ENCODE peak calls at places on chromosomes 4 and X, in nine cellular contexts. T is naive thymus-derived CD4-positive, alpha-beta T cell; M is HCT116; Z is osteoblast; P is GM23248; G is pancreas; C is left lung; S is right lobe of liver; I is body of pancreas. L is an unnamed sample.

GRCh38 chrX:109843963-109844751 is 111.1 kb upstream of the ACSL4 start:
- DNase-seq in T (no peak), M (no peak), Z (no peak), P (peak; percentile 27), G (no peak), C (no peak), S (no peak), I (no peak), L (no peak)

GRCh38 chrX:64642482-64642881 is 247.2 kb upstream of the MTMR8 start:
- DNase-seq in T (no peak), M (no peak), Z (no peak), P (peak; percentile 0), G (no peak), C (no peak), S (no peak), I (no peak), L (no peak)

GRCh38 chr4:186700746-186701145 is 22.9 kb downstream of the FAT1 start:
- DNase-seq in T (no peak), M (no peak), Z (peak; percentile 89), P (peak; percentile 97), G (no peak), C (no peak), S (no peak), I (no peak), L (no peak)

GRCh38 chr4:8329560-8329858 is 60.0 kb downstream of the HTRA3 start:
- DNase-seq in T (no peak), M (no peak), Z (peak; percentile 19), P (no peak), G (no peak), C (no peak), S (no peak), I (no peak), L (no peak)

GRCh38 chr4:1880332-1880731 is 9.1 kb downstream of the NSD2 start:
- DNase-seq in T (no peak), M (no peak), Z (no peak), P (no peak), G (no peak), C (no peak), S (no peak), I (no peak), L (no peak)

GRCh38 chr4:20394471-20394870 is 142.8 kb downstream of the SLIT2 start:
- DNase-seq in T (no peak), M (no peak), Z (no peak), P (no peak), G (no peak), C (no peak), S (no peak), I (no peak), L (no peak)

GRCh38 chr4:6383929-6384328 is 88.5 kb downstream of the PPP2R2C start:
- DNase-seq in T (no peak), M (no peak), Z (no peak), P (no peak), G (no peak), C (peak; percentile 61), S (no peak), I (no peak), L (no peak)

GRCh38 chr4:27068151-27068862 is 207.7 kb downstream of the STIM2 start:
- DNase-seq in T (no peak), M (no peak), Z (no peak), P (no peak), G (no peak), C (no peak), S (no peak), I (no peak), L (no peak)

GRCh38 chr4:54281060-54281781 is 52.1 kb downstream of the PDGFRA start:
- DNase-seq in T (no peak), M (no peak), Z (peak; percentile 79), P (peak; percentile 98), G (peak; percentile 89), C (no peak), S (peak; percentile 64), I (peak; percentile 95), L (no peak)

GRCh38 chrX:51494409-51494808 is 2.0 kb downstream of the NUDT11 start:
- DNase-seq in T (no peak), M (no peak), Z (no peak), P (peak; percentile 8), G (no peak), C (no peak), S (no peak), I (no peak), L (no peak)

GRCh38 chrX:17415242-17415815 is 40.3 kb downstream of the NHS start:
- DNase-seq in T (no peak), M (no peak), Z (no peak), P (no peak), G (no peak), C (no peak), S (no peak), I (no peak), L (no peak)

GRCh38 chr4:10437735-10438134 is 19.5 kb downstream of the ZNF518B start:
- DNase-seq in T (no peak), M (no peak), Z (no peak), P (peak; percentile 13), G (no peak), C (no peak), S (no peak), I (no peak), L (no peak)

GRCh38 chr4:40515398-40516293 is 114.0 kb downstream of the RBM47 start:
- DNase-seq in T (no peak), M (no peak), Z (peak; percentile 8), P (peak; percentile 20), G (no peak), C (no peak), S (peak; percentile 71), I (peak; percentile 35), L (no peak)

GRCh38 chrX:71151366-71151765 is 6.7 kb downstream of the NLGN3 start:
- DNase-seq in T (no peak), M (no peak), Z (peak; percentile 58), P (no peak), G (no peak), C (no peak), S (no peak), I (no peak), L (no peak)
- H3K36me3 ChIP-seq in T (no peaks in the 10 kb centered on the region), M (no peaks in the 10 kb centered on the region), Z (no peaks in the 10 kb centered on the region), P (no peaks in the 10 kb centered on the region), G (no peaks in the 10 kb centered on the region), C (no peaks in the 10 kb centered on the region), S (no peaks in the 10 kb centered on the region), I (no peaks in the 10 kb centered on the region), L (no peaks in the 10 kb centered on the region)

GRCh38 chrX:134797390-134797700 is 139.1 kb upstream of the PLAC1 start:
- DNase-seq in T (no peak), M (no peak), Z (peak; percentile 59), P (no peak), G (no peak), C (no peak), S (no peak), I (no peak), L (no peak)

GRCh38 chrX:134794692-134795091 is 136.4 kb upstream of the PLAC1 start:
- DNase-seq in T (no peak), M (no peak), Z (peak; percentile 75), P (peak; percentile 37), G (no peak), C (no peak), S (no peak), I (no peak), L (no peak)

DNA sequence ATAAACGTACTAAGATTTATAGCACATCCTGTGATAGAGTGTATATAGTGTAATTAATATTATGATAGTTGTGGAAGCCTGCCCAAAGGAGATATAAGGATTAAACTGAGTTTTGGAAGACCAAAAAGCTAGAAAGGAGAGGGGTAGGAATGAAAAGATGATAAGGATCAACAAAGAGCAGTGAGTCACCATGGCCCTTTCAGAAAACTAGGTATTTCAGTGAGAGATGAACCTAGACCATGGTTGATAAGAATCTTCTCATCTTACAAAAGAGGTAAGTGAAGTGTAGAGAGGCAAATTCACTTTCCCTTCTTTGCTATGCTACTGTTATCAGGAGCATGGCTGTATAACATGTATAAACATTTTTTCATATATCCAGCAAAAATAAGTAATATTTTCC is 133.8 kb upstream of the PLAC1 start:
- DNase-seq in T (no peak), M (no peak), Z (no peak), P (no peak), G (no peak), C (no peak), S (no peak), I (no peak), L (no peak)
- H3K36me3 ChIP-seq in T (no peaks in the 10 kb centered on the region), M (peaks cover 25% of the 10 kb centered on the region), Z (peaks cover 8% of the 10 kb centered on the region), P (peaks cover 3% of the 10 kb centered on the region), G (no peaks in the 10 kb centered on the region), C (peaks cover 37% of the 10 kb centered on the region), S (no peaks in the 10 kb centered on the region), I (no peaks in the 10 kb centered on the region), L (peaks cover 10% of the 10 kb centered on the region)

DNA sequence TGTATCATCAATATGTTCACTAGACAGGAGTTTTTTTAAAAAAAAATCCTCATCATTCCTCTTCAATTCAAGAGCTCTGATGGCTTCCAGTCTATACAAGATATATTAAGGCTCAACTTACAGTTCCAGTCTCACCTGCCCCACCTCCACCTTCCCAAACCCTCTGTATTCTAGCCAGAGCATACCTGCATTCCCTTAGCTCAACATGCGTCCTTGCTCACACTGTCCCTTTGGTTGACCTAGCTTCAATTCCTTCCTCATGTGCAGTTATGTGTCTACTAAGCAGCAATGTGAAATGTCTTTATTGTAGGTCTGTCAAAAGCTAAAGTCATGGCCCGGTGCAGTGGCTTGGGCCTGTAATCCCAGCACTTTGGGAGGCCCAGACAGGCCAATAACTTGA is 10.8 kb downstream of the DHX15 start:
- DNase-seq in T (no peak), M (no peak), Z (no peak), P (no peak), G (no peak), C (no peak), S (no peak), I (no peak), L (no peak)
- H3K36me3 ChIP-seq in T (peaks cover 12% of the 10 kb centered on the region), M (peaks cover 41% of the 10 kb centered on the region), Z (peaks cover 63% of the 10 kb centered on the region), P (peaks cover 61% of the 10 kb centered on the region), G (peaks cover 26% of the 10 kb centered on the region), C (peaks cover 59% of the 10 kb centered on the region), S (peaks cover 16% of the 10 kb centered on the region), I (no peaks in the 10 kb centered on the region), L (peaks cover 69% of the 10 kb centered on the region)

GRCh38 chr4:153295131-153295755 is 49.2 kb upstream of the MND1 start:
- DNase-seq in T (no peak), M (no peak), Z (no peak), P (no peak), G (no peak), C (no peak), S (no peak), I (peak; percentile 24), L (no peak)

GRCh38 chr4:153296424-153296823 is 48.1 kb upstream of the MND1 start:
- DNase-seq in T (no peak), M (no peak), Z (peak; percentile 71), P (peak; percentile 64), G (no peak), C (no peak), S (no peak), I (no peak), L (no peak)

GRCh38 chr4:153292897-153293674 is 51.4 kb upstream of the MND1 start:
- DNase-seq in T (no peak), M (no peak), Z (no peak), P (no peak), G (no peak), C (no peak), S (no peak), I (no peak), L (no peak)

GRCh38 chr4:153293675-153294057 is 50.8 kb upstream of the MND1 start:
- DNase-seq in T (no peak), M (no peak), Z (no peak), P (no peak), G (no peak), C (no peak), S (no peak), I (no peak), L (no peak)

DNA sequence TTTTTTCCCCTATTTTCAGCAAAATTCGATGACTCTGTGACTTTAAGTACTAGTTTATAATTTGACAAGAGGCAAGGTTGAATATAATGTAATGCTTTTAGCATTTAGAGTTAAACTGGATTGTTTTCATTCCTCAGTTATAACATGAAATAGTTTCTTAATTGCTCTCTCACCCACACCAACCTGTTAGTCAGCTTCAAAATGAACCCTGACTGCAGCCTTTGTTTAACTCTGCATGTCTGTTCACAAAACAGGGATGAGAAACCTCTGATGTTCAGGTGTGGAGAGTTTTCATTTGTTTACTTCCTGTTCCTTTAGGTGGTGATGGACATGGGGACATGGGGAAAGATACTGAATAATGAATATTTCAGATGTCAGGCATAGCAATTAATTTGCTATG is 49.9 kb upstream of the MND1 start:
- DNase-seq in T (no peak), M (no peak), Z (no peak), P (peak; percentile 56), G (no peak), C (no peak), S (no peak), I (no peak), L (no peak)
- H3K36me3 ChIP-seq in T (no peaks in the 10 kb centered on the region), M (no peaks in the 10 kb centered on the region), Z (no peaks in the 10 kb centered on the region), P (no peaks in the 10 kb centered on the region), G (peaks cover 12% of the 10 kb centered on the region), C (peaks cover 13% of the 10 kb centered on the region), S (no peaks in the 10 kb centered on the region), I (no peaks in the 10 kb centered on the region), L (no peaks in the 10 kb centered on the region)

L was measured in upper lobe of right lung.